ENCODE peak calls at places on chromosomes 16 and 17, in seven cellular contexts. F is CD4-positive, alpha-beta T cell; D is dorsolateral prefrontal cortex; P is psoas muscle; U is tibial nerve; Y is SK-N-SH; L is CD8-positive, alpha-beta T cell. W is an unnamed sample.

GRCh38 chr16:1651509-1652342 is 26.4 kb upstream of the JPT2 start:
- DNase-seq in F (no peak), U (no peak), L (no peak), Y (peak), D (no peak), P (no peak), W (no peak)

GRCh38 chr16:11310997-11311561 is 29.9 kb upstream of the PRM1 start:
- DNase-seq in Y (no peak), L (no peak), U (no peak), P (no peak), D (no peak), F (no peak), W (no peak)

GRCh38 chr17:35577826-35578194 is 561 bp downstream of the PEX12 start:
- DNase-seq in P (no peak), F (no peak), U (no peak), Y (peak), D (no peak), L (no peak), W (no peak)

GRCh38 chr17:62790554-62790953 is 17.6 kb downstream of the MARCHF10 start:
- DNase-seq in P (no peak), L (no peak), D (no peak), F (no peak), U (no peak), Y (no peak), W (no peak)

GRCh38 chr17:5500247-5500803 is 14.0 kb downstream of the MIS12 start:
- DNase-seq in F (no peak), P (no peak), L (no peak), U (no peak), D (no peak), Y (no peak), W (no peak)

GRCh38 chr16:30793508-30794069 is 6.6 kb upstream of the ZNF629 start:
- DNase-seq in P (no peak), F (no peak), U (no peak), D (no peak), L (no peak), Y (no peak), W (no peak)

GRCh38 chr16:87724490-87725291 is 41.1 kb downstream of the KLHDC4 start:
- DNase-seq in L (peak), P (no peak), U (no peak), F (no peak), Y (no peak), D (no peak), W (no peak)

GRCh38 chr16:28882476-28883180 is 4.3 kb downstream of the ATP2A1 start:
- DNase-seq in L (no peak), D (no peak), F (no peak), Y (no peak), U (no peak), P (peak), W (no peak)

GRCh38 chr17:40311575-40311974 is 2.6 kb downstream of the RARA start:
- DNase-seq in L (no peak), Y (no peak), D (peak), F (no peak), U (no peak), P (peak), W (no peak)

GRCh38 chr17:58276423-58276822 is 4.3 kb downstream of the MPO start:
- DNase-seq in F (no peak), D (no peak), U (no peak), L (no peak), Y (peak), P (no peak), W (no peak)

GRCh38 chr17:74746376-74746775 is 2.1 kb upstream of the NHERF1 start:
- DNase-seq in Y (no peak), L (no peak), D (no peak), P (no peak), F (no peak), U (no peak), W (no peak)

GRCh38 chr16:50731130-50731988 is 10.5 kb upstream of the CYLD start:
- DNase-seq in D (no peak), Y (no peak), P (no peak), F (peak), L (no peak), U (no peak), W (no peak)

GRCh38 chr17:55661963-55662834 is 60.5 kb downstream of the TMEM100 start:
- DNase-seq in P (no peak), F (no peak), U (no peak), D (no peak), Y (no peak), L (no peak), W (no peak)

GRCh38 chr17:55663395-55663794 is 59.3 kb downstream of the TMEM100 start:
- DNase-seq in Y (no peak), U (no peak), F (no peak), D (no peak), L (no peak), P (no peak), W (no peak)

GRCh38 chr17:55661359-55661758 is 61.3 kb downstream of the TMEM100 start:
- DNase-seq in P (no peak), D (no peak), Y (peak), F (no peak), U (no peak), L (no peak), W (no peak)

GRCh38 chr17:55659661-55660060 is 63.0 kb downstream of the TMEM100 start:
- DNase-seq in P (no peak), F (no peak), U (no peak), Y (no peak), D (no peak), L (no peak), W (no peak)

GRCh38 chr17:55660171-55660886 is 62.3 kb downstream of the TMEM100 start:
- DNase-seq in L (no peak), Y (no peak), U (peak), P (peak), D (no peak), F (no peak), W (peak)
- H3K27ac ChIP-seq in L (no peak), Y (peak), U (peak), P (no peak), D (no peak), F (no peak), W (peak)

GRCh38 chr17:7383742-7384488 is 3.0 kb downstream of the TNK1 start:
- DNase-seq in D (peak), F (peak), P (peak), L (peak), Y (peak), U (no peak), W (no peak)
- H3K27ac ChIP-seq in D (no peak), F (peak), P (no peak), L (peak), Y (peak), U (peak), W (no peak)

DNA sequence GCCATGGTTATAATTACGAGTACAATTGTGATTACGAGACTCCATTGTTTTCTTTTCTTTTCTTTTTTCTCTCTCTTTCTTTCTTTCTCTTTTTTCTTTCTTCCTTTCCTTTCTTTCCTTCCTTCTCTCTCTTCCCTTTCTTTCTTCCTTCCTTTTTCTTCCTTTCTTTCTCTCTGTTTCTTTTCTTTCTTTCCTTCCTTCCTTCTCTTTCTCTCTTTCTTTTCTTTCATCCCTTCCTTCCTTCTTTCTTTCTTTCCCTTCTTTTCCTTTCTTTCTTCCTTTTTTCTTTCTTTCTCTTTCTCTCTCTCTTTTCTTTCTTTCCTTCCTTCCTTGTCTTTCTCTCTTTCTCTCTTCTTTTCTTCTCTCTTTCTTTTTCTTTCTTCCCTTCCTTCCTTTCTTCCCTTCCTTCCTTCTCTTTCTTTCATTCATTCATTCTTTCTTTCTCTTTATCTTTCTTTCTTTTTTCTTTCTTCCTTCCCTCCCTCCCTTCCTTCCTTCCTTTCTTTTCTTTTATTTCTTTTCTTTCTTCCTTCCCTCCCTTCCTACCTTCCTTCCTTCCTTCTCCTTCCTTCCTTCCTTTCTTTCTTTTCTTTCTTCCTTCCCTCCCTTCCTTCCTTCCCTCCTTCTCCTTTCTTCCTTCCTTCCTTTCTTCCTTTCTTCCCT is 14.1 kb upstream of the NTN1 start:
- DNase-seq in P (no peak), Y (no peak), F (no peak), U (no peak), D (no peak), L (no peak), W (no peak)
- H3K27ac ChIP-seq in P (no peak), Y (no peak), F (no peak), U (no peak), D (no peak), L (no peak), W (no peak)

GRCh38 chr17:36612323-36612722 is 10.9 kb downstream of the MRM1 start:
- DNase-seq in F (no peak), U (no peak), D (no peak), Y (no peak), P (no peak), L (no peak), W (no peak)
- H3K27ac ChIP-seq in F (no peak), U (no peak), D (no peak), Y (no peak), P (no peak), L (no peak), W (no peak)

GRCh38 chr17:50141750-50142119 is 8.7 kb downstream of the PPP1R9B start:
- DNase-seq in L (no peak), U (no peak), D (no peak), Y (no peak), F (no peak), P (peak), W (no peak)

GRCh38 chr17:50141026-50141749 is 9.3 kb downstream of the PPP1R9B start:
- DNase-seq in P (peak), L (no peak), U (no peak), Y (no peak), F (no peak), D (no peak), W (no peak)

GRCh38 chr17:50137050-50137449 is 7.1 kb upstream of the SAMD14 start:
- DNase-seq in P (no peak), L (no peak), U (no peak), F (no peak), Y (no peak), D (no peak), W (no peak)

GRCh38 chr17:50139950-50140885 is 10.3 kb upstream of the SAMD14 start:
- DNase-seq in D (peak), L (peak), F (peak), Y (peak), P (peak), U (peak), W (no peak)

DNA sequence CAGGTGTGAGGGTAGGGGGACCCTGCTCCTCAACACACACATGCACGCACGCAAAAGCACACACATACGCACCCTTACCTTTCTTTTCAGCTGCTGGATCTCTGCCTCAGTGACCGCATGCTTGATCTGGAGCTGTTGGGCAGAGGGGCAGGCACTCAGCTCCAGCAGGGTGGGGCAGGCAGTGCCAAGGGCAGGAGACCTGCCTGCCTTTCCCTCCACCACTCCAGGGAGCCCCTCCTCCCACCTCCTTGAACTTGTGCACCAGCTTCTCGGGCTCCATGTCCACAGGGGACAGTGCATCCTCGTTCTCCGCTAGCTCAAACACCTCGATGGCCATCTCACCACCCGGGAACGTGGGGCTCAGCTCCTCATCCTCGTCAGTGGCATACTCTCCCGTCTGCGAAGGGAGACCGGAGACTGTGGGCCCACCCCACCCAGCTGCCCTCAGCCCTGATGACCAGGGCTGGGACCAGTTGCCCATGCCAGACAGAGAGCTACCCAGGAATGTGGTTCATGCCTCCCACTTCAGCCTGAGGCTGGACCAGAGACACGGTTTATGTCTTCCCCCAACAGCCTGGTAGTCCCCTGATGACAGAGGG is 9.3 kb upstream of the SAMD14 start:
- DNase-seq in P (peak), U (no peak), F (no peak), D (no peak), Y (no peak), L (no peak), W (no peak)
- H3K27ac ChIP-seq in P (peak), U (no peak), F (no peak), D (no peak), Y (no peak), L (no peak), W (no peak)

W was measured in SK-N-MC.